ENCODE peak calls at places on chromosomes 6 and 20, in seven cellular contexts. One of them, this sample, is unnamed.
A peak's percentile ranks its signal among the peaks of the same experiment; 100 is the strongest.

GRCh38 chr6:157079774-157080173 is 243.5 kb downstream of the TMEM242 start:
- DNase-seq in CD4-positive, alpha-beta T cell: no peak
- DNase-seq in NCI-H524 treated with DMSO at 0.1 percent for 48 hours: no peak
- DNase-seq in thoracic aorta: no peak
- DNase-seq in kidney glomerular epithelial cell: no peak
- DNase-seq in kidney tubule cell: no peak
- DNase-seq in cardiac fibroblast: no peak
- DNase-seq in this sample: no peak

GRCh38 chr6:157667211-157668033 is 155.6 kb upstream of the SNX9 start:
- DNase-seq in kidney glomerular epithelial cell: peak; percentile 55
- DNase-seq in CD4-positive, alpha-beta T cell: peak; percentile 47
- DNase-seq in thoracic aorta: no peak
- DNase-seq in kidney tubule cell: peak; percentile 64
- DNase-seq in NCI-H524 treated with DMSO at 0.1 percent for 48 hours: no peak
- DNase-seq in cardiac fibroblast: peak; percentile 77
- DNase-seq in this sample: peak; percentile 78

GRCh38 chr6:17336425-17336824 is 55.3 kb downstream of the RBM24 start:
- DNase-seq in thoracic aorta: no peak
- DNase-seq in kidney tubule cell: no peak
- DNase-seq in cardiac fibroblast: no peak
- DNase-seq in kidney glomerular epithelial cell: no peak
- DNase-seq in CD4-positive, alpha-beta T cell: no peak
- DNase-seq in NCI-H524 treated with DMSO at 0.1 percent for 48 hours: no peak
- DNase-seq in this sample: no peak

GRCh38 chr6:101830501-101831031 is 437.1 kb downstream of the GRIK2 start:
- DNase-seq in kidney tubule cell: peak; percentile 55
- DNase-seq in kidney glomerular epithelial cell: peak; percentile 3
- DNase-seq in NCI-H524 treated with DMSO at 0.1 percent for 48 hours: no peak
- DNase-seq in cardiac fibroblast: peak; percentile 60
- DNase-seq in thoracic aorta: no peak
- DNase-seq in CD4-positive, alpha-beta T cell: no peak
- DNase-seq in this sample: no peak

GRCh38 chr6:46184114-46184513 is 13.3 kb upstream of the ENPP5 start:
- DNase-seq in kidney glomerular epithelial cell: peak; percentile 68
- DNase-seq in kidney tubule cell: peak; percentile 88
- DNase-seq in NCI-H524 treated with DMSO at 0.1 percent for 48 hours: no peak
- DNase-seq in cardiac fibroblast: peak; percentile 90
- DNase-seq in thoracic aorta: peak; percentile 21
- DNase-seq in CD4-positive, alpha-beta T cell: no peak
- DNase-seq in this sample: no peak

GRCh38 chr6:43838276-43839036 is 68.4 kb downstream of the VEGFA start:
- DNase-seq in cardiac fibroblast: peak; percentile 81
- DNase-seq in kidney tubule cell: peak; percentile 73
- DNase-seq in NCI-H524 treated with DMSO at 0.1 percent for 48 hours: no peak
- DNase-seq in kidney glomerular epithelial cell: peak; percentile 34
- DNase-seq in CD4-positive, alpha-beta T cell: no peak
- DNase-seq in thoracic aorta: no peak
- DNase-seq in this sample: no peak

GRCh38 chr20:3621111-3621510 is 42.1 kb downstream of the GFRA4 start:
- DNase-seq in kidney tubule cell: no peak
- DNase-seq in CD4-positive, alpha-beta T cell: no peak
- DNase-seq in NCI-H524 treated with DMSO at 0.1 percent for 48 hours: no peak
- DNase-seq in thoracic aorta: no peak
- DNase-seq in kidney glomerular epithelial cell: no peak
- DNase-seq in cardiac fibroblast: no peak
- DNase-seq in this sample: no peak

GRCh38 chr6:157405986-157406385 is 25.0 kb downstream of the ZDHHC14 start:
- DNase-seq in kidney glomerular epithelial cell: peak; percentile 46
- DNase-seq in cardiac fibroblast: peak; percentile 69
- DNase-seq in CD4-positive, alpha-beta T cell: no peak
- DNase-seq in thoracic aorta: no peak
- DNase-seq in kidney tubule cell: peak; percentile 60
- DNase-seq in NCI-H524 treated with DMSO at 0.1 percent for 48 hours: no peak
- DNase-seq in this sample: no peak

GRCh38 chr20:48384147-48384818 is 443.5 kb downstream of the PREX1 start:
- DNase-seq in cardiac fibroblast: no peak
- DNase-seq in kidney glomerular epithelial cell: no peak
- DNase-seq in CD4-positive, alpha-beta T cell: no peak
- DNase-seq in thoracic aorta: no peak
- DNase-seq in kidney tubule cell: no peak
- DNase-seq in NCI-H524 treated with DMSO at 0.1 percent for 48 hours: no peak
- DNase-seq in this sample: no peak

GRCh38 chr6:108799791-108800190 is 48.4 kb upstream of the ARMC2 start:
- DNase-seq in NCI-H524 treated with DMSO at 0.1 percent for 48 hours: no peak
- DNase-seq in cardiac fibroblast: no peak
- DNase-seq in CD4-positive, alpha-beta T cell: no peak
- DNase-seq in kidney tubule cell: no peak
- DNase-seq in thoracic aorta: no peak
- DNase-seq in kidney glomerular epithelial cell: no peak
- DNase-seq in this sample: no peak

GRCh38 chr6:71262914-71263313 is 25.7 kb upstream of the OGFRL1 start:
- DNase-seq in cardiac fibroblast: no peak
- DNase-seq in kidney tubule cell: no peak
- DNase-seq in kidney glomerular epithelial cell: no peak
- DNase-seq in NCI-H524 treated with DMSO at 0.1 percent for 48 hours: no peak
- DNase-seq in thoracic aorta: no peak
- DNase-seq in CD4-positive, alpha-beta T cell: no peak
- DNase-seq in this sample: no peak

GRCh38 chr6:139942333-139942732 is 567.9 kb upstream of the CITED2 start:
- DNase-seq in kidney glomerular epithelial cell: no peak
- DNase-seq in thoracic aorta: no peak
- DNase-seq in NCI-H524 treated with DMSO at 0.1 percent for 48 hours: no peak
- DNase-seq in cardiac fibroblast: no peak
- DNase-seq in CD4-positive, alpha-beta T cell: no peak
- DNase-seq in kidney tubule cell: no peak
- DNase-seq in this sample: no peak

GRCh38 chr20:34525709-34526416 is 9.6 kb downstream of the DYNLRB1 start:
- DNase-seq in kidney tubule cell: peak; percentile 99
- DNase-seq in kidney glomerular epithelial cell: peak; percentile 98
- DNase-seq in thoracic aorta: peak; percentile 67
- DNase-seq in NCI-H524 treated with DMSO at 0.1 percent for 48 hours: no peak
- DNase-seq in cardiac fibroblast: peak; percentile 99
- DNase-seq in CD4-positive, alpha-beta T cell: no peak
- DNase-seq in this sample: peak; percentile 45

GRCh38 chr6:113246186-113246585 is 611.0 kb upstream of the MARCKS start:
- DNase-seq in CD4-positive, alpha-beta T cell: no peak
- DNase-seq in kidney glomerular epithelial cell: no peak
- DNase-seq in NCI-H524 treated with DMSO at 0.1 percent for 48 hours: no peak
- DNase-seq in thoracic aorta: no peak
- DNase-seq in cardiac fibroblast: no peak
- DNase-seq in kidney tubule cell: no peak
- DNase-seq in this sample: no peak

GRCh38 chr6:25504661-25505060 is 147.4 kb upstream of the SCGN start:
- DNase-seq in kidney tubule cell: no peak
- DNase-seq in kidney glomerular epithelial cell: no peak
- DNase-seq in cardiac fibroblast: peak; percentile 64
- DNase-seq in thoracic aorta: no peak
- DNase-seq in CD4-positive, alpha-beta T cell: no peak
- DNase-seq in NCI-H524 treated with DMSO at 0.1 percent for 48 hours: no peak
- DNase-seq in this sample: no peak

GRCh38 chr20:22680031-22680740 is 95.8 kb upstream of the FOXA2 start:
- DNase-seq in cardiac fibroblast: no peak
- DNase-seq in CD4-positive, alpha-beta T cell: no peak
- DNase-seq in kidney tubule cell: no peak
- DNase-seq in NCI-H524 treated with DMSO at 0.1 percent for 48 hours: no peak
- DNase-seq in kidney glomerular epithelial cell: no peak
- DNase-seq in thoracic aorta: no peak
- DNase-seq in this sample: no peak

This sample was measured in ascending aorta.